ENCODE peak calls at places on chromosomes 6 and 20, in four cellular contexts. H is A673, K is psoas muscle, N is SJSA1. X is an unnamed sample. For H3K27me3, the result is how much of the 10 kb centered on the place peaks cover.

GRCh38 chr20:3313681-3314080 is 74.7 kb upstream of the SLC4A11 start:
- DNase-seq in H (no peak), K (no peak), N (no peak), X (no peak)

GRCh38 chr6:18186033-18186432 is 30.8 kb downstream of the KDM1B start:
- DNase-seq in H (no peak), K (no peak), N (no peak), X (no peak)

GRCh38 chr6:10393544-10394225 is 21.2 kb downstream of the TFAP2A start:
- DNase-seq in H (no peak), K (no peak), N (no peak), X (no peak)

GRCh38 chr20:35369804-35370203 is 42.0 kb downstream of the UQCC1 start:
- DNase-seq in H (no peak), K (no peak), N (no peak), X (no peak)

GRCh38 chr6:157443066-157443800 is 62.2 kb downstream of the ZDHHC14 start:
- DNase-seq in H (no peak), K (no peak), N (no peak), X (no peak)

GRCh38 chr6:20542927-20543602 is 8.8 kb downstream of the CDKAL1 start:
- DNase-seq in H (no peak), K (no peak), N (no peak), X (no peak)

GRCh38 chr6:108564178-108564577 is 3.5 kb downstream of the FOXO3 start:
- DNase-seq in H (no peak), K (no peak), N (peak), X (no peak)

GRCh38 chr6:16511048-16511660 is 250.1 kb downstream of the ATXN1 start:
- DNase-seq in H (peak), K (no peak), N (no peak), X (no peak)

GRCh38 chr20:44017905-44018683 is 103.4 kb downstream of the TOX2 start:
- DNase-seq in H (peak), K (no peak), N (peak), X (no peak)

GRCh38 chr20:33812673-33813462 is 1.7 kb downstream of the CHMP4B start:
- DNase-seq in H (peak), K (no peak), N (no peak), X (no peak)

GRCh38 chr20:21230686-21231085 is 72.4 kb upstream of the XRN2 start:
- DNase-seq in H (no peak), K (no peak), N (no peak), X (no peak)

GRCh38 chr20:21230220-21230619 is 72.9 kb upstream of the XRN2 start:
- DNase-seq in H (no peak), K (no peak), N (no peak), X (no peak)

GRCh38 chr20:21234324-21234723 is 68.8 kb upstream of the XRN2 start:
- DNase-seq in H (no peak), K (no peak), N (no peak), X (no peak)

GRCh38 chr20:21234816-21235215 is 68.3 kb upstream of the XRN2 start:
- DNase-seq in H (peak), K (no peak), N (no peak), X (no peak)

DNA sequence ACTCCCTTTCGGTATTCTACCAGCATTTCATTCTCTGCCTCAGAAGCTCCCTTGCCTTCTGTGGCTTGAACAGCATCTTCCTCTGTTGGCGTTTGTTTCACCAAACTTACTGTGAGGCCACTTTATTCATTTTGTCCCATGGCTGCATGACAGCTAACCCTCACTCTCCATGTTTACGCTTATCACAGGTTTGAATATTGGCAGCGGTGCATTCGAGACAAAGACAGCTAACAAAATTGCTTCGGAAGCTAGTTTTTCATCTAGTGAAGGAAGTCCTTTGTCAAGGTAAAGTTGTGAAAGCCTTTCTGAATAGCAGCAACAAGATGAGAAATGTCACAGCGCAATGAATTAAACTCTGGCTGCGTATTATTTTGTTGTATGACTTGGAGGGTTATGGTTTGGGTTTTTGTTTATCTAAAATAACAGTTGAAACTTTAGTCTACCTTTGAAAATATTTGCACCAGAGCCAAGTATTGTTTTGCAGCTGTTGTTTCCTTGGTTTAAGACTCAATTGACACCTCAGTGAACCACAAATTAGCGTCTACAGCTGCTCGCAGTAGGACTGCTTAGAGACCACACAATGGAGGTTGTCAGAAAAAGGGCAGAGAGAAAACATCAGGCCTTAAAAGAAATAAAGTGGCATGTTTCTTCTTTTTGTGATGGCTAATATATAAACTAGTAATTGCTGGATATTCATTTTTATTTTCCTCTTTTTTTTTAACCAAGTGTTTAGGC is 70.4 kb upstream of the XRN2 start:
- DNase-seq in H (no peak), K (no peak), N (no peak), X (no peak)
- H3K4me3 ChIP-seq in H (no peak), K (no peak), N (no peak), X (no peak)

GRCh38 chr6:27248783-27249182 is 1.3 kb downstream of the PRSS16 start:
- DNase-seq in H (no peak), K (no peak), N (no peak), X (no peak)

GRCh38 chr6:27254566-27254965 is 7.1 kb downstream of the PRSS16 start:
- DNase-seq in H (no peak), K (no peak), N (no peak), X (no peak)

GRCh38 chr6:27251672-27252251 is 4.3 kb downstream of the PRSS16 start:
- DNase-seq in H (peak), K (peak), N (no peak), X (peak)

GRCh38 chr6:27250277-27250954 is 2.9 kb downstream of the PRSS16 start:
- DNase-seq in H (no peak), K (no peak), N (no peak), X (no peak)

DNA sequence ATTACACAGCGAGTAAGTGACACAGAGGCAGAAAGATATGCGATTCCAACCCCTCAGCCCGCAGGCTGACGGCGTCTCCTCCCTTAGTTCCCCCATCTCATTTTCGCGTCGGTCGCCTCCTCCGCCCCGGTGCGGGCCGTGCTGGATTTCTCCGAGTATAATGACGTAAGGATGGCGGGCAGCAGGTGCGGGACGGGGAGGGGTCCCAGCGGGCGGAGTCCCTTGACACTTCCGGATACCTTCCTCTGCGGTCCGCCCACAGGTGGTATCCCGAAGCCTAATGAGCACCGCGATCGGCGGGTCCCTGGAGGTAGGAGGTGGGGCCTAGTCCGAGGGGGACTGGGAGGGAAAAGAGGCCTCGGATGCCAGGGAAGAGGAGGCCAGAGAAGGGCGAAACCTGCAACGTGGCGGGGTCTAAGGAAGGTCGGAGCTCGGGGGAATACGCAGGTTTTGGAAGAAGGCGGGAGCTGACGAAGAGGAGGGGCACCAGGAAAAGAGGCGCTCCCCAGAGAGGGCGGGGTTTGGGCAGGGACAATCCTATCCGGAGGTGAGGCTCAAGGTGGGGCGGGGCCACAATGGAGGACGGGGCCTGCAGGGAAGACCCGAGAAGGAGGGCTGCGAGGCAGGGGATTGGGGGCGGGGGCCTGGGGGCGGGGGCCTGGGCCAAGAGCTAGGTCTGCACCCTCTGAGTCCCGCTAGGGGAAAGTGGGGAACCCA is 3.6 kb downstream of the PRSS16 start:
- DNase-seq in H (peak), K (no peak), N (no peak), X (peak)
- H3K27me3 ChIP-seq in H (under half), K (under half), N (under half), X (under half)

GRCh38 chr6:42454428-42454791 is 2.7 kb upstream of the TRERF1 start:
- DNase-seq in H (no peak), K (peak), N (no peak), X (no peak)
- H3K4me3 ChIP-seq in H (no peak), K (peak), N (no peak), X (no peak)

GRCh38 chr6:49553353-49553752 is 2.9 kb downstream of the C6orf141 start:
- DNase-seq in H (no peak), K (no peak), N (no peak), X (no peak)

GRCh38 chr6:49550413-49551125 is at the start of gene C6orf141:
- DNase-seq in H (peak), K (no peak), N (no peak), X (no peak)

GRCh38 chr6:49552596-49552995 is 2.1 kb downstream of the C6orf141 start:
- DNase-seq in H (no peak), K (no peak), N (no peak), X (no peak)

GRCh38 chr6:49551126-49551865 is 828 bp downstream of the C6orf141 start:
- DNase-seq in H (peak), K (no peak), N (no peak), X (no peak)

DNA sequence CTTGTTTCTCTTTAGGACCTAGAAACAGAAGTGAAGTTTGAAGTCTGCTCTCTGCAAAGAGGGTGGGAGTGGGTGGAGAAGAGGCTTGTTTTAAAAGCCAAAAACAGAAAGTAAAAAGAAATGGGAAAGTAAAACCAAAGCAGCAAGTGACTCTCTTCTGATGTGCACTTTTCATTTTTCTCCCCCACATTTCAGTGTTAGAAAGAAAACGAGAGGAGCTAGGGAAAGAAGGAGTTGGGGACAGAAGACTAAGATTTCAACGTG is 1.3 kb downstream of the C6orf141 start:
- DNase-seq in H (no peak), K (no peak), N (no peak), X (no peak)
- H3K27me3 ChIP-seq in H (under half), K (under half), N (under half), X (under half)

GRCh38 chr6:33296797-33297405 is 1.8 kb downstream of the RGL2 start:
- DNase-seq in H (no peak), K (no peak), N (no peak), X (no peak)

GRCh38 chr6:33297406-33297955 is 1.3 kb downstream of the RGL2 start:
- DNase-seq in H (no peak), K (peak), N (no peak), X (peak)

GRCh38 chr6:33299237-33299944 is 649 bp upstream of the RGL2 start:
- DNase-seq in H (peak), K (peak), N (peak), X (peak)

GRCh38 chr6:33298773-33299236 is at the start of gene RGL2:
- DNase-seq in H (no peak), K (peak), N (peak), X (peak)

DNA sequence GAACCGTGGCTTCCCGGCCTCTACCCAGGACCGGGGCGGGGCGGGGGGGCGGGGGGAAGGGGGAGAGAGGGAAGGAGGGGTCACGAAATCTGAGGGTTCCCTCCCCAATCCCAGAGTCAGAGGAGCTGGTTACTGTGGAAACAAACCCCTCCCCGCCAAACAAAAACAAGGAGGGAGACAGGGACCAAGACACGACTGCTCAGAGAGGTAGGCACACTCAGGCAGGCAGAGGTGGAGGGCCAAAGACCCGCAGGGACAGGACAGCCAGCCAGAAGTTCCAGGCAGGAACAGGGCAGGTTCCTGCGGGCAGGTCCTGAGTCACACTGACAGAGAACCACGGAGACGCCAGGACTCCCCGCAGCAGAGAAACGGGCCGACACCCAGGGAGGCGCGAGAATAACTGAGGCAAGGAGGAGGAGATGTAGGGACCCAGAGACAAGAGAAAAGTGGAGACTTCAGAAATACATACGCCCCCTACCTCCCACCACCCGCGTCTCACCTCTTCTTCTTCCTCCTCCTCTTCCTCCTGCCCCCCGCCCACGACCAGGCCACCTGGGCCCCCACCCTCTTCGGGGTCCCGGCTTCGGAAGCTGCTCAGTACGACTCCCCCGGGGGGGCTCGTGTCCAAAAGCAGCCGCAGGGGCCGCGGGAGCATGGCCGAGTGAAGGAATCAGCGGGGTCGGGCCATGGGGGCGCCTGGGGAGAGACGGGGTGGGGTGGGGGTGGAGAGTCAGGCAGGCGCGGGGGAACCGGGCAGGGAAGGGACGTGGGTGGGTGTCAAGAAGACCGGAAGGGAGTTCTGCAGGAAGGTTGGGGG is 578 bp downstream of the RGL2 start:
- DNase-seq in H (peak), K (peak), N (peak), X (peak)
- H3K4me3 ChIP-seq in H (peak), K (peak), N (peak), X (peak)

GRCh38 chr6:5104667-5105066 is 19.5 kb downstream of the PPP1R3G start:
- DNase-seq in H (no peak), K (no peak), N (no peak), X (no peak)
- H3K27me3 ChIP-seq in H (under half), K (under half), N (under half), X (under half)

GRCh38 chr6:149331043-149331807 is 13.7 kb downstream of the TAB2 start:
- DNase-seq in H (no peak), K (no peak), N (no peak), X (no peak)

GRCh38 chr6:149332602-149333311 is 15.2 kb downstream of the TAB2 start:
- DNase-seq in H (no peak), K (no peak), N (no peak), X (no peak)

GRCh38 chr6:149330133-149330532 is 12.6 kb downstream of the TAB2 start:
- DNase-seq in H (no peak), K (no peak), N (no peak), X (no peak)

GRCh38 chr6:149334201-149334600 is 16.7 kb downstream of the TAB2 start:
- DNase-seq in H (peak), K (no peak), N (no peak), X (no peak)

GRCh38 chr6:149331871-149332270 is 14.4 kb downstream of the TAB2 start:
- DNase-seq in H (no peak), K (no peak), N (no peak), X (no peak)
- H3K4me3 ChIP-seq in H (no peak), K (no peak), N (no peak), X (no peak)

GRCh38 chr6:45808917-45809316 is 206.7 kb downstream of the CLIC5 start:
- DNase-seq in H (peak), K (no peak), N (no peak), X (no peak)

GRCh38 chr6:45807610-45808009 is 208.1 kb downstream of the CLIC5 start:
- DNase-seq in H (no peak), K (no peak), N (no peak), X (no peak)

GRCh38 chr6:45806172-45806571 is 209.5 kb downstream of the CLIC5 start:
- DNase-seq in H (no peak), K (no peak), N (no peak), X (no peak)

GRCh38 chr6:45812937-45813336 is 202.7 kb downstream of the CLIC5 start:
- DNase-seq in H (no peak), K (no peak), N (no peak), X (no peak)

GRCh38 chr6:45808041-45808440 is 207.6 kb downstream of the CLIC5 start:
- DNase-seq in H (peak), K (no peak), N (no peak), X (no peak)
- H3K27me3 ChIP-seq in H (under half), K (under half), N (under half), X (under half)

GRCh38 chr6:168181316-168181715 is 102.3 kb upstream of the FRMD1 start:
- DNase-seq in H (no peak), K (no peak), N (peak), X (no peak)

GRCh38 chr6:168180548-168181011 is 101.6 kb upstream of the FRMD1 start:
- DNase-seq in H (no peak), K (no peak), N (peak), X (no peak)

GRCh38 chr6:168177492-168177891 is 98.5 kb upstream of the FRMD1 start:
- DNase-seq in H (no peak), K (no peak), N (peak), X (no peak)

GRCh38 chr6:168179702-168180382 is 100.8 kb upstream of the FRMD1 start:
- DNase-seq in H (no peak), K (no peak), N (peak), X (no peak)

GRCh38 chr6:168179133-168179532 is 100.1 kb upstream of the FRMD1 start:
- DNase-seq in H (no peak), K (no peak), N (peak), X (no peak)
- H3K4me3 ChIP-seq in H (no peak), K (no peak), N (no peak), X (no peak)

X was measured in spleen.